ENCODE peak calls at places on chromosome X, in six cellular contexts. B, H, X, J, L and R are unnamed samples.

GRCh38 chrX:70478521-70478920 is 33.9 kb downstream of the DLG3 start:
- DNase-seq in B (no peak), H (no peak), X (no peak), J (no peak), L (no peak), R (no peak)

GRCh38 chrX:25523574-25523973 is 507.8 kb upstream of the ARX start:
- DNase-seq in B (peak; percentile 23), H (no peak), X (peak; percentile 68), J (peak; percentile 5), L (no peak), R (peak; percentile 45)

GRCh38 chrX:150955590-150955989 is 27.5 kb upstream of the HMGB3 start:
- DNase-seq in B (no peak), H (no peak), X (no peak), J (no peak), L (no peak), R (no peak)

GRCh38 chrX:19776753-19777152 is 110.6 kb downstream of the SH3KBP1 start:
- DNase-seq in B (no peak), H (peak; percentile 63), X (no peak), J (no peak), L (no peak), R (no peak)

GRCh38 chrX:53483838-53484420 is 49.8 kb upstream of the HSD17B10 start:
- DNase-seq in B (peak; percentile 31), H (no peak), X (no peak), J (no peak), L (no peak), R (no peak)

GRCh38 chrX:63506320-63506719 is 155.2 kb upstream of the SPIN4 start:
- DNase-seq in B (peak; percentile 63), H (peak; percentile 50), X (peak; percentile 11), J (no peak), L (no peak), R (peak; percentile 24)

GRCh38 chrX:129932792-129933321 is 26.9 kb downstream of the UTP14A start:
- DNase-seq in B (peak; percentile 7), H (no peak), X (peak; percentile 17), J (peak; percentile 9), L (peak; percentile 32), R (peak; percentile 37)

GRCh38 chrX:7314425-7314824 is 166.5 kb upstream of the PUDP start:
- DNase-seq in B (no peak), H (no peak), X (no peak), J (no peak), L (no peak), R (no peak)

GRCh38 chrX:34521563-34521962 is 135.5 kb downstream of the TMEM47 start:
- DNase-seq in B (peak; percentile 19), H (no peak), X (peak; percentile 61), J (no peak), L (no peak), R (peak; percentile 0)

GRCh38 chrX:75746891-75747639 is 38.0 kb downstream of the MAGEE2 start:
- DNase-seq in B (peak; percentile 22), H (no peak), X (peak; percentile 4), J (peak; percentile 34), L (peak; percentile 42), R (no peak)

GRCh38 chrX:54807524-54808108 is at the start of gene MAGED2:
- DNase-seq in B (peak; percentile 8), H (no peak), X (peak; percentile 53), J (peak; percentile 13), L (peak; percentile 44), R (peak; percentile 9)

GRCh38 chrX:103954259-103954658 is 8.2 kb upstream of the TMSB15B start:
- DNase-seq in B (no peak), H (no peak), X (no peak), J (no peak), L (no peak), R (no peak)

GRCh38 chrX:119880552-119881437 is 9.2 kb downstream of the NDUFA1 start:
- DNase-seq in B (peak; percentile 69), H (peak; percentile 86), X (peak; percentile 66), J (peak; percentile 43), L (no peak), R (peak; percentile 57)

GRCh38 chrX:30762754-30763153 is 109.5 kb downstream of the GK start:
- DNase-seq in B (no peak), H (no peak), X (no peak), J (no peak), L (no peak), R (no peak)

GRCh38 chrX:1598876-1599790 is 7.7 kb downstream of the AKAP17A start:
- DNase-seq in B (no peak), H (no peak), X (no peak), J (no peak), L (no peak), R (no peak)

GRCh38 chrX:70480660-70481018 is 36.0 kb downstream of the DLG3 start:
- DNase-seq in B (no peak), H (no peak), X (no peak), J (no peak), L (peak; percentile 62), R (no peak)

GRCh38 chrX:72169008-72169728 is 12.4 kb upstream of the PIN4 start:
- DNase-seq in B (no peak), H (peak; percentile 88), X (no peak), J (peak; percentile 2), L (no peak), R (no peak)

GRCh38 chrX:71178908-71179307 is 34.3 kb downstream of the NLGN3 start:
- DNase-seq in B (peak; percentile 76), H (peak; percentile 63), X (peak; percentile 76), J (peak; percentile 66), L (peak; percentile 38), R (peak; percentile 52)

GRCh38 chrX:46791927-46792825 is 33.3 kb upstream of the SLC9A7 start:
- DNase-seq in B (peak; percentile 96), H (no peak), X (peak; percentile 82), J (peak; percentile 54), L (no peak), R (peak; percentile 32)

GRCh38 chrX:50497067-50497466 is 26.4 kb upstream of the DGKK start:
- DNase-seq in B (no peak), H (no peak), X (no peak), J (no peak), L (no peak), R (no peak)

GRCh38 chrX:16807548-16807947 is 21.3 kb downstream of the TXLNG start:
- DNase-seq in B (no peak), H (no peak), X (no peak), J (peak; percentile 7), L (no peak), R (no peak)

GRCh38 chrX:107823042-107823441 is 2.6 kb upstream of the MID2 start:
- DNase-seq in B (peak; percentile 11), H (no peak), X (no peak), J (no peak), L (no peak), R (no peak)

GRCh38 chrX:56793533-56794320 is 64.7 kb downstream of the NBDY start:
- DNase-seq in B (no peak), H (no peak), X (no peak), J (no peak), L (no peak), R (no peak)

GRCh38 chrX:16882702-16883486 is 12.7 kb upstream of the RBBP7 start:
- DNase-seq in B (peak; percentile 85), H (peak; percentile 74), X (peak; percentile 83), J (peak; percentile 73), L (peak; percentile 43), R (peak; percentile 57)

GRCh38 chrX:96424007-96424406 is 260.6 kb upstream of the DIAPH2 start:
- DNase-seq in B (peak; percentile 11), H (no peak), X (no peak), J (no peak), L (no peak), R (no peak)

GRCh38 chrX:131735127-131735526 is 191.3 kb downstream of the OR13H1 start:
- DNase-seq in B (no peak), H (peak; percentile 34), X (no peak), J (no peak), L (no peak), R (no peak)

GRCh38 chrX:68534696-68535095 is 35.8 kb downstream of the YIPF6 start:
- DNase-seq in B (no peak), H (no peak), X (no peak), J (no peak), L (no peak), R (no peak)
- H3K27me3 ChIP-seq in B (no peaks in the 10 kb centered on the region), H (no peaks in the 10 kb centered on the region), X (no peaks in the 10 kb centered on the region), J (no peaks in the 10 kb centered on the region), L (no peaks in the 10 kb centered on the region), R (no peaks in the 10 kb centered on the region)

DNA sequence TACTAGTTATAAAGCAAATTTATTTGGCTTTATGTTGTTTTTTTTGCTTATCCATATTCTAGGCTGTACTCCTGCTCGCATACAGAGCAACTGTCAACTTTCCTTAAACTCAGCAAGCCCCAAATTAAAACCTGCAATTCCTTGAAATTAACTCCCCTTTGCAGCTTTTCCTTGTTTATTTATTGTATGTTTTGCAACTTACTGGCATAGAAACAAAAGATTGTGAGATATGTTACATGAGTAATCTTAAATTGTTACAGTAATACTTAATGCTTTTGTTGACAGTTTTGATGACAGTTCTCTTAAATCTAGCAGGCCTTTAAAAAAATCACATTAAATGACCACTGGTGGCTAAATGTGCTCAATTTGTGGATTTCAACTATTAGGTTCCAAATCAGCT is 4.5 kb downstream of the DDX3X start:
- DNase-seq in B (peak; percentile 17), H (no peak), X (no peak), J (no peak), L (no peak), R (no peak)
- H3K4me1 ChIP-seq in B (peaks cover 19% of the 10 kb centered on the region), H (peaks cover 12% of the 10 kb centered on the region), X (peaks cover 20% of the 10 kb centered on the region), J (peaks cover 26% of the 10 kb centered on the region), L (peaks cover 40% of the 10 kb centered on the region), R (peaks cover 8% of the 10 kb centered on the region)

DNA sequence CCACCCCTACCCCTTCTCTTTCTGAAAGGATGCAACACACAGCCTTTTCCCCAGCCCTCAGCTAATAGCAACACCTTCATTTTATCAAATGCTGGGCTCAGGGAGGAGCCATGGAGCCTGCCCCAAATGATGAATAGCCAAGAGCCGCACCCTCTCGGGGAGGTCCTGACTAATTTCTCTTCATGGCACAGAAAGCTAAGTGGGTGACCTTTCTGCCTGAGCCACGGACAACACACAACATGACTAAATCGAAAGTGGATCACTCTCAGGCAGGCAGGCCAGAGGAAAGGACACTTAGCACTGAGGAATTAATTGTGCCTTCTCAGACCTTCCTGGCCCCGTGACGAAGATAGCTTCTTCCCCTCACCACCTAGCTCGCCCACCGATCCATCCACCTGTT is 165.1 kb upstream of the RAI2 start:
- DNase-seq in B (peak; percentile 44), H (no peak), X (no peak), J (no peak), L (peak; percentile 41), R (no peak)
- TF ChIP-seq CTCF in B (no peak), H (no peak), X (no peak), J (no peak), L (no peak), R (no peak)

DNA sequence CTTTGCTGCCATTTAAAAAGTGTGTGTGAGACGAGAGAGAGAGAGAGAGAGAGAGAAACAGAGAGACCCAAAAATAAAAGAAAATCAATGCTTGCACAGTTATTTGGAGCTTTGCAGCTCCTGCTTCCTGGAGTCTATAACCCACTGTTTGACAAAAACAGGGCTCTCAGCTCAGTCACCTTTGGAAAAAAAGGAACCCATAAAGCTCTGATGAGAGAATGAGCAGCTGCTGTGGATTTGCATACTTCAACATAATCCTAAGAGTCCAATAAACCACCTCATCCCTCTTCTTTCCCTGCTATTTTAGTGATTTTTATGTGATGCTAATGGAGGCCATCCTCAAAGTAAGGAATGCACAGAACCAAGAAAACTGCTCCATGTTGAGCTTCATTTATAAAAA is 50.3 kb downstream of the USP26 start:
- DNase-seq in B (no peak), H (no peak), X (no peak), J (no peak), L (no peak), R (no peak)
- H3K27me3 ChIP-seq in B (no peaks in the 10 kb centered on the region), H (no peaks in the 10 kb centered on the region), X (peaks cover 4% of the 10 kb centered on the region), J (no peaks in the 10 kb centered on the region), L (no peaks in the 10 kb centered on the region), R (no peaks in the 10 kb centered on the region)